ENCODE peak calls at places on chromosome 2, in five cellular contexts. W is CD8-positive, alpha-beta memory T cell; H is SK-N-SH; D is K562; Z is thyroid gland. A is an unnamed sample. For H3K4me1, the result is how much of the 10 kb centered on the place peaks cover.

GRCh38 chr2:233025706-233026105 is 6.8 kb upstream of the NEU2 start:
- DNase-seq in W (no peak), H (no peak), D (no peak), Z (no peak), A (no peak)

GRCh38 chr2:230230087-230230486 is 4.6 kb downstream of the SP140 start:
- DNase-seq in W (no peak), H (no peak), D (no peak), Z (no peak), A (no peak)

GRCh38 chr2:8750221-8750620 is 68.4 kb downstream of the ID2 start:
- DNase-seq in W (no peak), H (no peak), D (no peak), Z (no peak), A (no peak)

GRCh38 chr2:160613466-160614153 is 120.0 kb upstream of the RBMS1 start:
- DNase-seq in W (no peak), H (no peak), D (no peak), Z (no peak), A (no peak)

GRCh38 chr2:55581435-55581834 is 36.0 kb downstream of the PPP4R3B start:
- DNase-seq in W (no peak), H (peak), D (peak), Z (no peak), A (no peak)

GRCh38 chr2:122031544-122032263 is 276.3 kb downstream of the TSN start:
- DNase-seq in W (no peak), H (peak), D (no peak), Z (no peak), A (no peak)

GRCh38 chr2:152042636-152043615 is 55.9 kb downstream of the CACNB4 start:
- DNase-seq in W (no peak), H (no peak), D (peak), Z (no peak), A (no peak)

GRCh38 chr2:897091-897490 is 53.6 kb upstream of the SNTG2 start:
- DNase-seq in W (no peak), H (no peak), D (no peak), Z (no peak), A (no peak)

GRCh38 chr2:208148803-208149202 is 2.8 kb upstream of the CRYGB start:
- DNase-seq in W (no peak), H (no peak), D (no peak), Z (no peak), A (no peak)

GRCh38 chr2:141490886-141491285 is 639.9 kb downstream of the LRP1B start:
- DNase-seq in W (no peak), H (no peak), D (no peak), Z (no peak), A (no peak)

GRCh38 chr2:151040036-151040435 is 221.6 kb downstream of the RBM43 start:
- DNase-seq in W (no peak), H (no peak), D (no peak), Z (no peak), A (no peak)

GRCh38 chr2:19247186-19247585 is 111.2 kb downstream of the OSR1 start:
- DNase-seq in W (no peak), H (no peak), D (no peak), Z (no peak), A (no peak)

GRCh38 chr2:35298493-35298892 is 1057.1 kb upstream of the CRIM1 start:
- DNase-seq in W (no peak), H (no peak), D (no peak), Z (peak), A (peak)

GRCh38 chr2:137888845-137889244 is 75.4 kb upstream of the HNMT start:
- DNase-seq in W (no peak), H (peak), D (peak), Z (peak), A (no peak)

GRCh38 chr2:200104015-200104414 is 148.6 kb downstream of the MAIP1 start:
- DNase-seq in W (no peak), H (no peak), D (peak), Z (no peak), A (no peak)

GRCh38 chr2:139992078-139992477 is 1211.9 kb upstream of the NXPH2 start:
- DNase-seq in W (no peak), H (no peak), D (peak), Z (no peak), A (no peak)

GRCh38 chr2:27663160-27663462 is 303 bp downstream of the SUPT7L start:
- DNase-seq in W (no peak), H (no peak), D (no peak), Z (no peak), A (no peak)

GRCh38 chr2:236400046-236400574 is 135.9 kb upstream of the ASB18 start:
- DNase-seq in W (no peak), H (no peak), D (no peak), Z (no peak), A (no peak)

GRCh38 chr2:74816540-74817331 is 17.2 kb upstream of the HK2 start:
- DNase-seq in W (no peak), H (peak), D (no peak), Z (peak), A (no peak)

GRCh38 chr2:98730053-98730850 is 680 bp downstream of the MGAT4A start:
- DNase-seq in W (peak), H (peak), D (peak), Z (peak), A (peak)

GRCh38 chr2:30296496-30296895 is 65.2 kb downstream of the LBH start:
- DNase-seq in W (no peak), H (no peak), D (no peak), Z (peak), A (no peak)

GRCh38 chr2:184597571-184597980 is 753 bp upstream of the ZNF804A start:
- DNase-seq in W (no peak), H (peak), D (no peak), Z (peak), A (no peak)

GRCh38 chr2:15734871-15735737 is 143.4 kb downstream of the DDX1 start:
- DNase-seq in W (no peak), H (no peak), D (no peak), Z (peak), A (no peak)

GRCh38 chr2:15735738-15736326 is 144.2 kb downstream of the DDX1 start:
- DNase-seq in W (no peak), H (no peak), D (no peak), Z (no peak), A (no peak)

GRCh38 chr2:15738225-15738546 is 146.5 kb downstream of the DDX1 start:
- DNase-seq in W (no peak), H (no peak), D (no peak), Z (no peak), A (no peak)

GRCh38 chr2:15737314-15738224 is 145.9 kb downstream of the DDX1 start:
- DNase-seq in W (no peak), H (no peak), D (no peak), Z (no peak), A (no peak)

DNA sequence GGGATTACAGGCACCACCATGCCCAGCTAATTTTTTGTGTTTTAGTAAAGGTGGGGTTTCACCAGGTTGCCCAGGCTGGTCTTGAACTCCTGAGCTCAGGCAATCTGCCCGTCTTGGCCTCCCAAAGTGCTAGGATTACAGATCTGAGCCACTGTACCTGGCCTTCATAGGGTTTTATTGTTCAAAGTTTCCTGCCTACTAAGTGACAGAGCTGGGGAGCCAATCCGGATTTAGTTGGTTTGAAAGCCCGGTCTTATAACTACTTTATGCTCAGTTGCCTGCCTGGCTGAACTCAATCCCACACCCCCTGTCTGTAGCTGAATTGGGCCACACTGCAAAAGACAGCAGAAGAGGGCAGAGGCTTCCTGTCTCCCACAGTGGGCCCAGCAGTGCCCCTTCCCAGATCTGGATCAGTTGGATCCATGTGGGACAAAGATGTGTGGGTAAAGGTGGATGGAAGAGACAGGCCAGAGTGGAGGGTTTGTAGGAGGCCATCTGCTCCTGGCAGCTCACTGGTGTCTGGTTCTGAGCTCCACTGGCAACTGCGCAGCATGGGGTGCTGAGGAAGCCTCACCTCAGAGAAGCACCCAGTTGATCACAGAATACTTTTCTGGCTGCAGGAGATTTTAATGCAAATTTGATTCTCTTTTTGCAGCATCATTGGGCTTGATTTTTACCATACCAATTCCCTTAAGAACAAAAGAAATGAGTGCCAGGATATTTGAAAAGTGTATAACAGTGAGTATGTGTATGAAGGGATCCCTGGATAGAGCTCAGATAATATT is 144.9 kb downstream of the DDX1 start:
- DNase-seq in W (no peak), H (no peak), D (no peak), Z (no peak), A (no peak)
- H3K4me1 ChIP-seq in W (under half), H (under half), D (under half), Z (under half), A (under half)

DNA sequence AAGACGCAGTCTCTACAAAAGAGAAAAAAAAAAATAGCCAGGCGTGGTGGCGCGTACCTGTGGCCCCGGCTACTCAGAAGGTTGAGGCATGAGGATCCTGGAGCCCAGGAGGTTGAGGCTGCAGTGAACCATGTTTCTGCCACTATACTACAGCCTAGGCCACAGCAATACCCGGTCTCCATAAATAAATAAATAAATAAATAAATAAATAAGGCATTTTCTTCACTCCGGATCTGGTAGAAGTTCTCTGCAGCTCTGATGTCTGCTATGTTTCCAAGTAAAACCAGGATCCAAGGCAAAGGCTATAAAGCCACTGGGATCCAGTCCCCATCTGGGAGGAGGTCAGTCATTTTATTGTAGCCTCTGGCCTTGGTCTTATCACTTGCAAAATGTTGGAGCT is 15.5 kb downstream of the NFE2L2 start:
- DNase-seq in W (no peak), H (no peak), D (no peak), Z (no peak), A (no peak)
- H3K4me1 ChIP-seq in W (half or more), H (under half), D (under half), Z (half or more), A (under half)

GRCh38 chr2:45006942-45007287 is 2.3 kb downstream of the SIX2 start:
- DNase-seq in W (no peak), H (no peak), D (no peak), Z (no peak), A (no peak)
- H3K4me1 ChIP-seq in W (under half), H (under half), D (under half), Z (under half), A (under half)

DNA sequence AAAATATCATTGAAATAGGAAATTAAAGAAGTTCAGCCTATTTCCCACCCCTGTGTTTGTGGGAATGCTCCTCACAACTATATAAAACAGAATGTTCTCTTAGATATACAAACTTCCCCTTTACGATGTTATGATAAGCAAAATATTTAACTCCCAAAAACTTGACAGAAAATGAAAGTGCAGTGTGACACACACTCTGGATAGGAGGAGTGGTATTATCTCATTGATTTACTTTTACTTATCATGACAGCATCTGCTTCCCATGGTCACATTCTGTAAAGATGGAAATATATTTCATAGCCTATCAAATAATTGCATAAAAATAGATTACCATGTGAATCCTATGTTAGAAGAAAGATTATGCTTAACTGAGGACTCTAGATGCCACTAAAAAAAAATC is 96.6 kb upstream of the STK17B start:
- DNase-seq in W (no peak), H (no peak), D (no peak), Z (no peak), A (no peak)
- H3K4me1 ChIP-seq in W (half or more), H (under half), D (under half), Z (under half), A (under half)

GRCh38 chr2:20674974-20675679 is 8.2 kb downstream of the GDF7 start:
- DNase-seq in W (no peak), H (no peak), D (peak), Z (no peak), A (no peak)
- H3K4me1 ChIP-seq in W (under half), H (under half), D (under half), Z (under half), A (under half)